ENCODE peak calls at places on chromosomes 11 and 22, in seven cellular contexts. W, F, N, C, P, T and Y are unnamed samples.

GRCh38 chr22:38443675-38444521 is 11.1 kb downstream of the KCNJ4 start:
- DNase-seq in W (no peak), F (no peak), N (no peak), C (no peak), P (no peak), T (no peak), Y (no peak)

GRCh38 chr11:72589802-72590761 is 84.1 kb downstream of the PDE2A start:
- DNase-seq in W (peak; percentile 64), F (no peak), N (peak; percentile 56), C (peak; percentile 47), P (no peak), T (peak; percentile 69), Y (peak; percentile 31)

GRCh38 chr11:93392862-93393261 is 62.3 kb downstream of the DEUP1 start:
- DNase-seq in W (no peak), F (no peak), N (no peak), C (no peak), P (no peak), T (no peak), Y (no peak)

GRCh38 chr11:8038811-8039529 is 42.0 kb upstream of the TUB start:
- DNase-seq in W (no peak), F (no peak), N (no peak), C (no peak), P (no peak), T (no peak), Y (no peak)

GRCh38 chr11:134393638-134394037 is 18.4 kb downstream of the B3GAT1 start:
- DNase-seq in W (no peak), F (no peak), N (no peak), C (no peak), P (no peak), T (no peak), Y (no peak)

GRCh38 chr11:133951484-133952198 is 5.1 kb downstream of the IGSF9B start:
- DNase-seq in W (no peak), F (peak; percentile 4), N (no peak), C (peak; percentile 13), P (peak; percentile 49), T (no peak), Y (no peak)

GRCh38 chr11:44268807-44269080 is 41.2 kb downstream of the ALX4 start:
- DNase-seq in W (no peak), F (no peak), N (no peak), C (no peak), P (no peak), T (no peak), Y (no peak)

GRCh38 chr22:21642584-21643448 is 714 bp downstream of the SDF2L1 start:
- DNase-seq in W (peak; percentile 82), F (peak; percentile 44), N (peak; percentile 50), C (peak; percentile 65), P (no peak), T (peak; percentile 68), Y (peak; percentile 52)

GRCh38 chr11:58902881-58903280 is 36.4 kb upstream of the GLYATL1 start:
- DNase-seq in W (no peak), F (no peak), N (no peak), C (no peak), P (no peak), T (no peak), Y (no peak)

GRCh38 chr11:58905141-58905715 is 34.1 kb upstream of the GLYATL1 start:
- DNase-seq in W (no peak), F (peak; percentile 70), N (no peak), C (peak; percentile 35), P (no peak), T (no peak), Y (peak; percentile 49)

GRCh38 chr11:58898106-58898505 is 41.2 kb upstream of the GLYATL1 start:
- DNase-seq in W (no peak), F (no peak), N (no peak), C (peak; percentile 8), P (no peak), T (no peak), Y (no peak)

GRCh38 chr11:58905716-58906547 is 33.4 kb upstream of the GLYATL1 start:
- DNase-seq in W (no peak), F (peak; percentile 91), N (peak; percentile 35), C (peak; percentile 88), P (peak; percentile 43), T (no peak), Y (peak; percentile 91)

DNA sequence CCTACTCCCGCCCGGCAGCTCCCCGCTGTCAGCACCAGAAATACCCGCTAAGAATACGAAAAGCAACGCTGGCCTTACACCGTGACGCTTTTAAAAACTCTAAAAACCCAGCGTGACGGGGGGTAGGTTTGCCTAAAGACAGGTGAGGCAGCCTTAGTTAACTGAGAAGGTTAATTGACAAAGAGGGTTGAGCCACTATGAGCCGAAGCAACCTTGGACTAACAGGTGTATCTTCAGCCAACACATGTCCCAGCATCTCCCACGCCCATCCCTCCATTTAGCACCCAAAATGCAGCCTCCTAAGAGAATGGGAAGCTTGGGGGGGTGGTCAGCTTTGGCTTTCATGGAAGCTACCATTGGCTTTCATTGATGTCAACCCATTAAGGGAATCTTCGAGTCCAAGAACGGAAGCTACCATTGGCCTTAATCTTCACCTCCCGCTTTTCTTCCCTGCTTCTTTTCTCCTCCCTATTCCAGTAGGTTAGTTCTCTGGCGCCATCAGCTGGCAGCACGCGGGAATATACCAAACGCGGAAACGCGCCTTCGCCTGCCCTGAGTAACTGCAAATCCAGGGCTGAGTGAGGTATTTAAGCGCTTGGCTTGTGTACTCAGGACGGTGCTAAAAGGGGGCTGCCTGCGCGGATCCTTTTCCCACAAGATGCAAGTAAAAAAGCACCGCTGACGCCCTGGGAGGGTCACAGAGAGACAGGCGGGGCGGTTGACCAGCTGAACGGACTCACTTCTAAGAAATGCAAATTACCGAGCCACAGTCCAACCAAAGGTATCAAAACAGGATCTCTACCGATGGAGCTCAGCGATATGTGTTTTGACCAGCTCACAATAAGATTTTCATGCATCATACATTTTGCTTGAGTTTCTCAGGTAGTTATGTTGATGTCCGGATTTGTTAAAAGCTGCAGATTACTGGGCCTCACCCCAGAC is 38.5 kb upstream of the GLYATL1 start:
- DNase-seq in W (peak; percentile 60), F (peak; percentile 73), N (peak; percentile 74), C (peak; percentile 85), P (peak; percentile 69), T (peak; percentile 46), Y (peak; percentile 84)
- TF ChIP-seq CTCF in W (peak; percentile 61), F (peak; percentile 74), N (peak; percentile 48), C (peak; percentile 83), P (peak; percentile 36), T (peak; percentile 56), Y (peak; percentile 58)

DNA sequence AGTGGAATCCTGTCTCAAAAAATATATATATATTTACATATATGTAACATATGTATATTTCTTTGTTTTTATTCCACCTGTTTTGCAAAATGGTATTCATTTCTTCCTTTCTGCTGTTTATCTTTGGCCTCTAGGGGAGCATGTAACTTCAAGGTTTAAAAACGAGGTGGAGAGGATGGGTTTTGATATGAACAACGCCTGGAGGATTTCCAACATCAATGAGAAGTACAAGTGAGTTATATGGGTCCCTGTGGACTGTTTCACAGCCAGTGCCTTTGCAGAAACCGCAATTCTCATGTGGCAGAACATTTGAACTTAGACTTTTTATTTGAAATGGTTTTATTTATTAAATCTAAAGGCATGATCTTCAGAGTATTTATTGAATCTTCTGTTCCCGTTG is 81.6 kb upstream of the HORMAD2 start:
- DNase-seq in W (no peak), F (no peak), N (no peak), C (peak; percentile 48), P (no peak), T (no peak), Y (peak; percentile 24)
- TF ChIP-seq CTCF in W (no peak), F (no peak), N (no peak), C (peak; percentile 49), P (no peak), T (no peak), Y (peak; percentile 43)

GRCh38 chr11:64186205-64187165 is 514 bp downstream of the STIP1 start:
- DNase-seq in W (no peak), F (peak; percentile 2), N (no peak), C (peak; percentile 20), P (no peak), T (no peak), Y (no peak)

GRCh38 chr11:64180871-64181270 is 5.1 kb upstream of the STIP1 start:
- DNase-seq in W (no peak), F (no peak), N (no peak), C (no peak), P (no peak), T (no peak), Y (no peak)

GRCh38 chr11:64181506-64182411 is 4.2 kb upstream of the STIP1 start:
- DNase-seq in W (peak; percentile 60), F (peak; percentile 93), N (peak; percentile 93), C (peak; percentile 95), P (peak; percentile 78), T (no peak), Y (peak; percentile 93)

GRCh38 chr11:64183890-64184289 is 2.1 kb upstream of the STIP1 start:
- DNase-seq in W (no peak), F (no peak), N (no peak), C (no peak), P (no peak), T (no peak), Y (no peak)

DNA sequence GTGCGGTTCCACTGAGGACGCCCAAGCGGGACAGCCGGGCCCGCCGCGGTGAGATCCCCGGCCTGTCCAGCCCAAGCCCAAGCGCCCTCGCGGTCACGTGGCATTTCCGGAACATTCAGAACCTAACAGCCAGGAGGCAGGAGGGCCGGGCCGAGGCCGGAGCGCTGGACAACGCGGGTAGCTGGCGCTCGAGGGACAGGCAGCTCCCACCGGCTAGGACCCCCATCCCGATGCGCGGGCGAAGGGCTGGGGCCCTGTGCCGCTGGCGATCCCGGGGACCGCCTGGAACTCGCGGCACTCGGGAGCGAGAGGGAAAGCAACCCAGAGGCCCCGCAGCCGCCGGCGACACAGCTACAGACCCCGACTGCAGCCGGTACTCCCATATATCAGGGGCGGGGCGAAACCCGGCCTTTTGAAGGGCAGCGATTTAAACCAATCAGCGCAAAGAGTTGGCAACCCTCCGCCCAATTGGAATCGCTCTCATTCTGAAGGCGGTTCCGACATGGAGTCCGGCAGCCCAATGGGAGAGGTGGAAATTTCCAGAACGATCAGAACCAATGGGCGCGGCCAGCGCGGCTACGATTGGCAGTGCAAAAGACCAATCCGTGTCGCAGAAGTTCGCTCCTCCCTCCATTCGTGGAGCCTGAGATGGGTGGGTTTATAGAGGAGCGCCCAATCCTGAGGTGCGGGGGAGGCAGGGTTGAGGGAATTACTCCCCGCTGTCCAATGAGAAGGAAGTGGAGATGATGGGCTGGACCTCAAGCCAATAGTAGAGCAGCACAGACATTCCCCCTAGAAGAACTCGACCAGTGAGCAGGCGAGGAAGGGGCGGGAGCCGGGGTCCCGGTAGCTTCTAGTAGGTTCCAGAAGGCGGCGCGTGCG is at the start of gene STIP1:
- DNase-seq in W (peak; percentile 99), F (peak; percentile 100), N (peak; percentile 99), C (peak; percentile 100), P (peak; percentile 99), T (peak; percentile 97), Y (peak; percentile 100)
- TF ChIP-seq CTCF in W (peak; percentile 43), F (peak; percentile 59), N (no peak), C (peak; percentile 63), P (peak; percentile 6), T (peak; percentile 37), Y (peak; percentile 49)

GRCh38 chr11:35050596-35050995 is 88.4 kb upstream of the CD44 start:
- DNase-seq in W (no peak), F (no peak), N (no peak), C (peak; percentile 26), P (no peak), T (no peak), Y (no peak)

GRCh38 chr11:35059040-35059439 is 79.9 kb upstream of the CD44 start:
- DNase-seq in W (no peak), F (no peak), N (no peak), C (no peak), P (no peak), T (peak; percentile 63), Y (no peak)

GRCh38 chr11:35058318-35058717 is 80.7 kb upstream of the CD44 start:
- DNase-seq in W (no peak), F (no peak), N (no peak), C (peak; percentile 66), P (no peak), T (no peak), Y (no peak)

GRCh38 chr11:35061516-35062440 is 77.2 kb upstream of the CD44 start:
- DNase-seq in W (no peak), F (no peak), N (no peak), C (no peak), P (no peak), T (no peak), Y (no peak)

DNA sequence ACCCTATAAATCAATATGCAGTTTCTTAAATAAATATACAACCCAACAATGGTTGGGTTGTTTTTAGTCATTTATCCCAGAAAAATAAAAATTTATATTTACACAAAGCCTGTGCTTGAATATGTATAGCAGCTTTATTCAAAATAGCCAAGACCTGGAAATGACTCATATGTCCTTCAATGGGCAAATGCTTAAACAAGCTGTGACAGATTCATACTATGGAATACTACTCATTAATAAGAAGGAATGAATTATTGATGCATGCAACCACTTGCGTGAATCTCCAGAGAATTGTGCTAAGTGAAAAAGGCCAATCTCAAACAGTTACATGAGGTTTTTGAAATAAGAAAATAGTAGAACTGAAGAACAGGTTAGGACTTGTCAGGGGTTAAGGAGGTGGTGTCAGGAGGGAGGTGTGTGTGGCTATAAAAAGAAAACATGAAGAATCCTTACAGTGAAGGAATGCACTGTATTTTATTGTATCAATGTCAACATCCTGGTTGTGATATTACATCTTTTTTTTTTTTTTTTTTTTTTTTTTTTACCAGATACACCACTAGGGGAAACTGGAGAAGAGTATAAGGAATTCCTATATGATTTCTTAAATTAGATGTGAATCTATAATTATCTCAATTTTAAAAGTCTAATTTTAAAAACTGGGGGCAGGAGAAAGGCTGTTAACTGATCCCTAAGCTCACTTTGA is 82.4 kb upstream of the CD44 start:
- DNase-seq in W (no peak), F (peak; percentile 28), N (no peak), C (peak; percentile 47), P (peak; percentile 66), T (no peak), Y (no peak)
- TF ChIP-seq CTCF in W (no peak), F (no peak), N (no peak), C (peak; percentile 20), P (no peak), T (no peak), Y (no peak)